ENCODE peak calls at places on chromosomes 2 and 18, in ten cellular contexts. A is psoas muscle; U is kidney; O is ascending aorta; G is CD8-positive, alpha-beta memory T cell; H is naive thymus-derived CD4-positive, alpha-beta T cell; I is endodermal cell; F is neural progenitor cell; N is breast epithelium; D is adrenal gland. S is an unnamed sample. For H3K9me3 and H3K4me1, the result is how much of the 10 kb centered on the place peaks cover.

GRCh38 chr2:19137433-19137832 is 221.0 kb downstream of the OSR1 start:
- DNase-seq in U (no peak), A (no peak), D (no peak), F (no peak), G (no peak), I (peak), O (no peak), N (no peak), H (no peak), S (no peak)

GRCh38 chr2:109446531-109447131 is 167.1 kb downstream of the SEPTIN10 start:
- DNase-seq in I (peak), F (no peak), A (no peak), D (no peak), G (no peak), O (no peak), U (no peak), H (no peak), N (no peak), S (no peak)

GRCh38 chr2:197236816-197237215 is 73.8 kb downstream of the ANKRD44 start:
- DNase-seq in D (no peak), O (no peak), U (no peak), F (no peak), N (no peak), A (no peak), G (no peak), I (no peak), H (peak), S (no peak)

GRCh38 chr2:46983065-46983801 is 67.6 kb upstream of the MCFD2 start:
- DNase-seq in H (no peak), A (no peak), O (no peak), F (no peak), U (no peak), G (no peak), I (peak), N (no peak), D (peak), S (no peak)

GRCh38 chr2:12087671-12088380 is 341.4 kb downstream of the LPIN1 start:
- DNase-seq in I (no peak), F (no peak), N (no peak), G (no peak), O (no peak), H (no peak), A (no peak), D (no peak), U (no peak), S (no peak)

GRCh38 chr2:236782938-236783337 is 213.3 kb downstream of the ACKR3 start:
- DNase-seq in O (no peak), G (no peak), D (no peak), I (no peak), H (no peak), N (no peak), U (no peak), A (no peak), F (no peak), S (no peak)

GRCh38 chr2:181777654-181778053 is 97.3 kb upstream of the NEUROD1 start:
- DNase-seq in N (no peak), O (no peak), G (no peak), U (no peak), A (no peak), I (no peak), F (no peak), H (no peak), D (no peak), S (no peak)

GRCh38 chr2:152676461-152676860 is 40.8 kb downstream of the PRPF40A start:
- DNase-seq in F (no peak), I (no peak), H (no peak), G (no peak), D (no peak), O (no peak), A (no peak), N (no peak), U (no peak), S (no peak)

GRCh38 chr2:118387509-118387908 is 299.2 kb downstream of the INSIG2 start:
- DNase-seq in F (no peak), I (no peak), D (no peak), G (no peak), U (no peak), O (no peak), H (no peak), A (no peak), N (no peak), S (no peak)

GRCh38 chr2:230899287-230899686 is 25.8 kb downstream of the GPR55 start:
- DNase-seq in A (no peak), F (peak), G (no peak), H (no peak), I (peak), N (no peak), O (no peak), D (no peak), U (no peak), S (no peak)

GRCh38 chr2:98771771-98772521 is 41.0 kb upstream of the MGAT4A start:
- DNase-seq in F (no peak), A (no peak), H (peak), D (no peak), N (no peak), I (no peak), U (no peak), O (no peak), G (peak), S (peak)

GRCh38 chr2:160928854-160929301 is 231.3 kb upstream of the TANK start:
- DNase-seq in G (no peak), O (no peak), I (no peak), A (no peak), F (no peak), U (no peak), H (no peak), D (no peak), N (no peak), S (no peak)

GRCh38 chr2:30272761-30273573 is 41.6 kb downstream of the LBH start:
- DNase-seq in I (no peak), N (no peak), U (no peak), A (no peak), O (no peak), F (no peak), H (no peak), G (no peak), D (no peak), S (no peak)

GRCh38 chr2:124602759-124603158 is 577.7 kb downstream of the CNTNAP5 start:
- DNase-seq in H (no peak), D (no peak), I (no peak), G (no peak), F (no peak), O (no peak), A (no peak), N (no peak), U (no peak), S (no peak)

GRCh38 chr2:30655211-30655610 is 152.0 kb downstream of the CAPN13 start:
- DNase-seq in N (no peak), H (no peak), O (no peak), G (no peak), D (no peak), U (no peak), I (no peak), A (no peak), F (no peak), S (no peak)

GRCh38 chr2:20205915-20206524 is 18.9 kb downstream of the SDC1 start:
- DNase-seq in O (no peak), A (no peak), U (no peak), H (no peak), F (no peak), G (no peak), D (no peak), I (peak), N (peak), S (no peak)

GRCh38 chr18:43830905-43831304 is 553.6 kb upstream of the SYT4 start:
- DNase-seq in N (no peak), D (no peak), H (no peak), G (no peak), A (no peak), O (no peak), F (no peak), I (no peak), U (no peak), S (no peak)

GRCh38 chr2:150415022-150415421 is 72.4 kb downstream of the RND3 start:
- DNase-seq in A (no peak), H (no peak), U (no peak), G (no peak), N (no peak), I (no peak), O (no peak), F (no peak), D (no peak), S (no peak)

GRCh38 chr2:11406492-11407381 is 59.2 kb downstream of the E2F6 start:
- DNase-seq in O (peak), N (no peak), U (no peak), D (no peak), H (no peak), I (peak), G (no peak), A (peak), F (no peak), S (no peak)

GRCh38 chr18:55777666-55778304 is 189.8 kb upstream of the TCF4 start:
- DNase-seq in U (no peak), O (no peak), I (no peak), D (no peak), F (no peak), A (no peak), N (no peak), H (no peak), G (no peak), S (no peak)

GRCh38 chr2:224209927-224210326 is 170.8 kb upstream of the SERPINE2 start:
- DNase-seq in N (no peak), U (no peak), I (no peak), F (no peak), O (no peak), A (no peak), H (no peak), G (no peak), D (no peak), S (no peak)

GRCh38 chr2:25066455-25066854 is 24.6 kb downstream of the EFR3B start:
- DNase-seq in D (no peak), O (no peak), N (no peak), F (no peak), A (no peak), H (no peak), G (no peak), U (no peak), I (no peak), S (no peak)

GRCh38 chr2:120736955-120737801 is 1.5 kb downstream of the GLI2 start:
- DNase-seq in F (peak), O (no peak), D (peak), G (no peak), I (peak), N (no peak), U (peak), H (no peak), A (peak), S (no peak)

GRCh38 chr2:206713770-206714169 is 4.4 kb downstream of the DYTN start:
- DNase-seq in D (no peak), I (no peak), F (no peak), O (no peak), G (no peak), U (no peak), N (no peak), H (no peak), A (no peak), S (no peak)

GRCh38 chr2:46561731-46562450 is 82.5 kb downstream of the TMEM247 start:
- DNase-seq in U (no peak), A (no peak), I (no peak), F (no peak), H (no peak), G (no peak), D (no peak), O (no peak), N (no peak), S (no peak)

GRCh38 chr18:46340716-46341115 is 236.5 kb downstream of the HAUS1 start:
- DNase-seq in F (no peak), H (no peak), G (no peak), A (no peak), U (no peak), O (no peak), D (no peak), I (no peak), N (no peak), S (no peak)

GRCh38 chr18:27609221-27609620 is 424.1 kb upstream of the CHST9 start:
- DNase-seq in N (no peak), I (no peak), O (no peak), A (no peak), U (no peak), F (no peak), H (no peak), G (no peak), D (no peak), S (no peak)

GRCh38 chr2:218805627-218806026 is 23.7 kb downstream of the CYP27A1 start:
- DNase-seq in N (peak), D (no peak), I (no peak), U (no peak), O (no peak), F (no peak), H (no peak), A (no peak), G (no peak), S (no peak)

GRCh38 chr2:186544255-186544675 is 45.6 kb upstream of the ITGAV start:
- DNase-seq in H (no peak), I (no peak), O (no peak), N (no peak), G (no peak), F (peak), A (no peak), U (no peak), D (no peak), S (no peak)

GRCh38 chr2:67006373-67006960 is 390.7 kb upstream of the ETAA1 start:
- DNase-seq in A (no peak), H (no peak), N (no peak), I (no peak), U (no peak), F (no peak), D (no peak), G (no peak), O (no peak), S (no peak)

GRCh38 chr2:67311536-67311935 is 85.6 kb upstream of the ETAA1 start:
- DNase-seq in N (no peak), O (no peak), I (no peak), H (no peak), F (no peak), A (no peak), G (no peak), D (no peak), U (no peak), S (no peak)

GRCh38 chr2:215799194-215799593 is 214.2 kb downstream of the MREG start:
- DNase-seq in D (no peak), H (no peak), A (no peak), N (no peak), O (no peak), F (no peak), U (no peak), I (no peak), G (no peak), S (no peak)

GRCh38 chr2:42328148-42328833 is 32.7 kb downstream of the COX7A2L start:
- DNase-seq in A (no peak), U (no peak), G (peak), N (no peak), F (no peak), H (peak), D (no peak), O (no peak), I (no peak), S (peak)

GRCh38 chr2:177241771-177242135 is 22.8 kb downstream of the NFE2L2 start:
- DNase-seq in H (no peak), G (no peak), F (no peak), U (no peak), I (no peak), N (no peak), D (no peak), A (no peak), O (no peak), S (no peak)

GRCh38 chr2:9809448-9810088 is 33.7 kb upstream of the TAF1B start:
- DNase-seq in G (no peak), U (peak), A (no peak), H (no peak), F (no peak), O (no peak), D (no peak), N (no peak), I (no peak), S (no peak)

GRCh38 chr2:147076634-147077033 is 768.2 kb upstream of the ACVR2A start:
- DNase-seq in G (no peak), D (no peak), H (no peak), A (no peak), I (no peak), O (no peak), F (no peak), U (no peak), N (no peak), S (no peak)

GRCh38 chr2:119049968-119050657 is 108.1 kb downstream of the MARCO start:
- DNase-seq in N (no peak), A (no peak), G (no peak), D (no peak), O (no peak), U (no peak), F (peak), I (peak), H (no peak), S (no peak)

GRCh38 chr2:33619028-33619427 is 19.9 kb upstream of the FAM98A start:
- DNase-seq in I (no peak), F (no peak), N (no peak), D (no peak), A (no peak), G (no peak), U (no peak), H (no peak), O (no peak), S (no peak)
- H3K9me3 ChIP-seq in I (under half), F (under half), N (under half), D (under half), A (under half), G (under half), U (under half), H (under half), O (under half), S (under half)

DNA sequence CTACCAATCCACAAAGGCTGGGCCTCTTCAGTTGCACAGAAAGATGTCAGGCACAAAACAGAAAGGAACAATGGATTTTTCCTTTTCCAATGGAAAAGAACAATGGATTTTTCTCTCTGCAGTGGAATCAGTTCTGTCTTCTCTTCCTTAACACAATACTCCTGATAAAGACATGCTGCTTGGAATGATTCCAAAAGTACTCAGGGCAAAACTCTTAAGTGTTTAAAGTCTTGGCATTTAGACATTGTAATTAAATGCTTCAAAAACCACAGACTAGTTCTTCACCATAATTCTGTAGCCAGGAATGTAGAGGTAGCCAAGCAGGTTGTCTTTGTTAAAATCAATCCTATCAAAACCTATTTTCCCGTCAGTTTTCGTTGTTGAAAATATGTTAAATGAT is 46.8 kb upstream of the FLACC1 start:
- DNase-seq in G (no peak), F (peak), I (no peak), N (no peak), U (no peak), A (no peak), O (no peak), H (no peak), D (no peak), S (no peak)
- H3K4me3 ChIP-seq in G (no peak), F (no peak), I (no peak), N (no peak), U (no peak), A (no peak), O (no peak), H (no peak), D (no peak), S (no peak)

GRCh38 chr18:22547807-22548561 is 130.3 kb upstream of the CTAGE1 start:
- DNase-seq in G (no peak), F (no peak), O (no peak), U (peak), I (no peak), H (no peak), A (no peak), D (no peak), N (no peak), S (no peak)
- H3K4me1 ChIP-seq in G (under half), F (under half), O (under half), U (under half), I (under half), H (under half), A (under half), D (under half), N (under half), S (under half)

GRCh38 chr2:6845903-6846302 is 19.8 kb downstream of the CMPK2 start:
- DNase-seq in U (no peak), G (no peak), I (no peak), N (no peak), O (no peak), F (no peak), H (no peak), D (no peak), A (no peak), S (no peak)

GRCh38 chr2:6846967-6847695 is 18.6 kb downstream of the CMPK2 start:
- DNase-seq in U (no peak), I (no peak), A (no peak), O (no peak), F (no peak), H (no peak), G (no peak), N (no peak), D (no peak), S (no peak)

GRCh38 chr2:6841537-6842287 is 24.0 kb downstream of the CMPK2 start:
- DNase-seq in H (no peak), N (no peak), I (no peak), U (no peak), A (no peak), D (no peak), G (no peak), F (no peak), O (no peak), S (no peak)

GRCh38 chr2:6845312-6845711 is 20.4 kb downstream of the CMPK2 start:
- DNase-seq in U (no peak), D (no peak), G (no peak), F (peak), O (no peak), N (no peak), A (no peak), I (no peak), H (no peak), S (no peak)

DNA sequence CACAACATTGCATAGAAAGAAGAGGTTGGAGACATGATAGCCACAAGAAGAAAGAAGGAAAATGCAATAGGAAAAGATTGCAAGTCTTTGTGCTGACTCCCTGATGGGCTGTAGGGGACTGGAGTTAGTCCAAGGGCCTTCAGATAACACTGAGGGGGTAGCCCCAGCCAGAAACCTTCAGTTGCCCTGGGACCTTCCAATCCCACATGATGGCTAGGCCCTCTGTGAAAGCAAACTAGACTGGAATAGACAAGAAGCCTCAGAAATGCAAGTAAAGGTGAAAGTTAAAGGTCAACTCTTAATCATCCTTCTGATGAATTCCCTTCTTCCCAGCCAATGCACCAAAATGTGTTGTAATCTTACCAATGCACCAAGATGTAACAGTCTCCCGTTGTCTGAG is 19.2 kb downstream of the CMPK2 start:
- DNase-seq in O (no peak), H (no peak), N (no peak), U (no peak), D (no peak), G (no peak), F (no peak), I (no peak), A (no peak), S (no peak)
- H3K9me3 ChIP-seq in O (half or more), H (half or more), N (half or more), U (under half), D (half or more), G (under half), F (under half), I (under half), A (half or more), S (half or more)

GRCh38 chr2:222671259-222672067 is at the start of gene MOGAT1:
- DNase-seq in F (peak), A (peak), N (no peak), I (peak), H (no peak), G (no peak), O (no peak), U (peak), D (peak), S (no peak)

GRCh38 chr2:222670191-222671038 is 1.0 kb upstream of the MOGAT1 start:
- DNase-seq in N (no peak), G (no peak), A (no peak), H (no peak), F (no peak), I (no peak), O (no peak), U (no peak), D (no peak), S (no peak)

GRCh38 chr2:222673273-222673672 is 1.8 kb downstream of the MOGAT1 start:
- DNase-seq in G (no peak), U (no peak), A (no peak), O (no peak), F (no peak), I (no peak), N (no peak), H (no peak), D (no peak), S (no peak)

GRCh38 chr2:222673883-222674282 is 2.4 kb downstream of the MOGAT1 start:
- DNase-seq in U (no peak), G (no peak), F (no peak), N (no peak), I (no peak), O (no peak), A (no peak), H (no peak), D (no peak), S (no peak)

DNA sequence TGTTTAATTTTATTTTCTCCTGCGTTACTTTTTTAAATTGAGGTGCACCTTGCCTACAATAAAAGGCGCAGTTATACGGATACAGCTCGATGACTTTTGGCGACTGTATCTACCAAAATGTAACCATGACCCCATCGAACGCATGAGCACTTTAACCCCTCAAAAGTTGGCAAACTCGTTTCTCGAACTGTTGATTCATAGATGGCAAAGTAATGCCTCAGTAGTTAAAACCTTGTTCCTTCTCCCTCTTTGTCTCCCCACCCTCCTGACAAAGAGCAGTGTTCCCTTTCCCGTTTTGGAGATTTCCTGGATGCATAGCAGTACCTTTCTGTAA is 577 bp downstream of the MOGAT1 start:
- DNase-seq in H (no peak), G (no peak), D (no peak), N (no peak), O (no peak), U (no peak), A (no peak), I (no peak), F (no peak), S (no peak)
- H3K4me3 ChIP-seq in H (peak), G (no peak), D (peak), N (peak), O (peak), U (peak), A (peak), I (peak), F (peak), S (no peak)